ENCODE peak calls at places on chromosomes 3 and 15, in eight cellular contexts. One of them, this sample, is unnamed.

GRCh38 chr3:128081846-128082245 is 29.6 kb downstream of the SEC61A1 start:
- DNase-seq in EL: peak; percentile 68
- DNase-seq in Daoy: no peak
- DNase-seq in ACHN: peak; percentile 92
- DNase-seq in HT1080: peak; percentile 64
- DNase-seq in activated CD8-positive, alpha-beta memory T cell treated with anti-CD3 and anti-CD28 coated beads, Interleukin-2, amount 10 ng/mL, durations not matched to agents 7 days and 5 days: no peak
- DNase-seq in posterior cingulate gyrus: no peak
- DNase-seq in T-helper 9 cell: no peak
- DNase-seq in this sample: no peak

GRCh38 chr3:10524270-10524669 is 18.9 kb upstream of the ATP2B2 start:
- DNase-seq in EL: no peak
- DNase-seq in Daoy: no peak
- DNase-seq in ACHN: no peak
- DNase-seq in HT1080: no peak
- DNase-seq in activated CD8-positive, alpha-beta memory T cell treated with anti-CD3 and anti-CD28 coated beads, Interleukin-2, amount 10 ng/mL, durations not matched to agents 7 days and 5 days: peak; percentile 19
- DNase-seq in posterior cingulate gyrus: no peak
- DNase-seq in T-helper 9 cell: no peak
- DNase-seq in this sample: no peak

GRCh38 chr3:190073264-190073663 is 47.4 kb downstream of the P3H2 start:
- DNase-seq in EL: no peak
- DNase-seq in Daoy: peak; percentile 52
- DNase-seq in ACHN: peak; percentile 80
- DNase-seq in HT1080: no peak
- DNase-seq in activated CD8-positive, alpha-beta memory T cell treated with anti-CD3 and anti-CD28 coated beads, Interleukin-2, amount 10 ng/mL, durations not matched to agents 7 days and 5 days: no peak
- DNase-seq in posterior cingulate gyrus: no peak
- DNase-seq in T-helper 9 cell: no peak
- DNase-seq in this sample: no peak

GRCh38 chr3:64539451-64540196 is 148.2 kb downstream of the ADAMTS9 start:
- DNase-seq in EL: peak; percentile 6
- DNase-seq in Daoy: peak; percentile 11
- DNase-seq in ACHN: no peak
- DNase-seq in HT1080: no peak
- DNase-seq in activated CD8-positive, alpha-beta memory T cell treated with anti-CD3 and anti-CD28 coated beads, Interleukin-2, amount 10 ng/mL, durations not matched to agents 7 days and 5 days: no peak
- DNase-seq in posterior cingulate gyrus: no peak
- DNase-seq in T-helper 9 cell: no peak
- DNase-seq in this sample: no peak

GRCh38 chr3:169657351-169658124 is 6.0 kb downstream of the MECOM start:
- DNase-seq in EL: no peak
- DNase-seq in Daoy: no peak
- DNase-seq in ACHN: no peak
- DNase-seq in HT1080: no peak
- DNase-seq in activated CD8-positive, alpha-beta memory T cell treated with anti-CD3 and anti-CD28 coated beads, Interleukin-2, amount 10 ng/mL, durations not matched to agents 7 days and 5 days: no peak
- DNase-seq in posterior cingulate gyrus: no peak
- DNase-seq in T-helper 9 cell: no peak
- DNase-seq in this sample: no peak

GRCh38 chr15:29924750-29925149 is 102.5 kb upstream of the TJP1 start:
- DNase-seq in EL: peak; percentile 94
- DNase-seq in Daoy: peak; percentile 84
- DNase-seq in ACHN: peak; percentile 92
- DNase-seq in HT1080: peak; percentile 76
- DNase-seq in activated CD8-positive, alpha-beta memory T cell treated with anti-CD3 and anti-CD28 coated beads, Interleukin-2, amount 10 ng/mL, durations not matched to agents 7 days and 5 days: no peak
- DNase-seq in posterior cingulate gyrus: no peak
- DNase-seq in T-helper 9 cell: no peak
- DNase-seq in this sample: no peak

GRCh38 chr15:84840741-84841429 is 23.7 kb downstream of the ALPK3 start:
- DNase-seq in EL: peak; percentile 31
- DNase-seq in Daoy: no peak
- DNase-seq in ACHN: no peak
- DNase-seq in HT1080: peak; percentile 44
- DNase-seq in activated CD8-positive, alpha-beta memory T cell treated with anti-CD3 and anti-CD28 coated beads, Interleukin-2, amount 10 ng/mL, durations not matched to agents 7 days and 5 days: peak; percentile 29
- DNase-seq in posterior cingulate gyrus: no peak
- DNase-seq in T-helper 9 cell: no peak
- DNase-seq in this sample: peak; percentile 80

GRCh38 chr15:88636039-88636438 is 2.8 kb upstream of the ISG20 start:
- DNase-seq in EL: no peak
- DNase-seq in Daoy: no peak
- DNase-seq in ACHN: no peak
- DNase-seq in HT1080: no peak
- DNase-seq in activated CD8-positive, alpha-beta memory T cell treated with anti-CD3 and anti-CD28 coated beads, Interleukin-2, amount 10 ng/mL, durations not matched to agents 7 days and 5 days: peak; percentile 85
- DNase-seq in posterior cingulate gyrus: no peak
- DNase-seq in T-helper 9 cell: peak; percentile 75
- DNase-seq in this sample: no peak

GRCh38 chr3:128504533-128504915 is 11.5 kb upstream of the GATA2 start:
- DNase-seq in EL: no peak
- DNase-seq in Daoy: no peak
- DNase-seq in ACHN: no peak
- DNase-seq in HT1080: no peak
- DNase-seq in activated CD8-positive, alpha-beta memory T cell treated with anti-CD3 and anti-CD28 coated beads, Interleukin-2, amount 10 ng/mL, durations not matched to agents 7 days and 5 days: peak; percentile 22
- DNase-seq in posterior cingulate gyrus: no peak
- DNase-seq in T-helper 9 cell: no peak
- DNase-seq in this sample: no peak

GRCh38 chr15:81263477-81263876 is 60.5 kb downstream of the STARD5 start:
- DNase-seq in EL: no peak
- DNase-seq in Daoy: no peak
- DNase-seq in ACHN: no peak
- DNase-seq in HT1080: no peak
- DNase-seq in activated CD8-positive, alpha-beta memory T cell treated with anti-CD3 and anti-CD28 coated beads, Interleukin-2, amount 10 ng/mL, durations not matched to agents 7 days and 5 days: no peak
- DNase-seq in posterior cingulate gyrus: no peak
- DNase-seq in T-helper 9 cell: no peak
- DNase-seq in this sample: no peak

GRCh38 chr15:41629436-41629835 is 30.8 kb upstream of the MGA start:
- DNase-seq in EL: no peak
- DNase-seq in Daoy: peak; percentile 11
- DNase-seq in ACHN: no peak
- DNase-seq in HT1080: no peak
- DNase-seq in activated CD8-positive, alpha-beta memory T cell treated with anti-CD3 and anti-CD28 coated beads, Interleukin-2, amount 10 ng/mL, durations not matched to agents 7 days and 5 days: no peak
- DNase-seq in posterior cingulate gyrus: no peak
- DNase-seq in T-helper 9 cell: no peak
- DNase-seq in this sample: no peak

GRCh38 chr15:65530318-65531111 is at the start of gene HACD3:
- DNase-seq in EL: peak; percentile 86
- DNase-seq in Daoy: peak; percentile 94
- DNase-seq in ACHN: peak; percentile 84
- DNase-seq in HT1080: peak; percentile 66
- DNase-seq in activated CD8-positive, alpha-beta memory T cell treated with anti-CD3 and anti-CD28 coated beads, Interleukin-2, amount 10 ng/mL, durations not matched to agents 7 days and 5 days: peak; percentile 90
- DNase-seq in posterior cingulate gyrus: peak; percentile 86
- DNase-seq in T-helper 9 cell: peak; percentile 87
- DNase-seq in this sample: peak; percentile 91

GRCh38 chr15:29275855-29276254 is 6.2 kb upstream of the NSMCE3 start:
- DNase-seq in EL: no peak
- DNase-seq in Daoy: no peak
- DNase-seq in ACHN: no peak
- DNase-seq in HT1080: no peak
- DNase-seq in activated CD8-positive, alpha-beta memory T cell treated with anti-CD3 and anti-CD28 coated beads, Interleukin-2, amount 10 ng/mL, durations not matched to agents 7 days and 5 days: no peak
- DNase-seq in posterior cingulate gyrus: no peak
- DNase-seq in T-helper 9 cell: no peak
- DNase-seq in this sample: no peak

GRCh38 chr3:166351461-166351860 is 514.2 kb upstream of the BCHE start:
- DNase-seq in EL: no peak
- DNase-seq in Daoy: no peak
- DNase-seq in ACHN: no peak
- DNase-seq in HT1080: peak; percentile 44
- DNase-seq in activated CD8-positive, alpha-beta memory T cell treated with anti-CD3 and anti-CD28 coated beads, Interleukin-2, amount 10 ng/mL, durations not matched to agents 7 days and 5 days: no peak
- DNase-seq in posterior cingulate gyrus: no peak
- DNase-seq in T-helper 9 cell: no peak
- DNase-seq in this sample: no peak

GRCh38 chr3:194395767-194396527 is 3.1 kb downstream of the GP5 start:
- DNase-seq in EL: no peak
- DNase-seq in Daoy: no peak
- DNase-seq in ACHN: no peak
- DNase-seq in HT1080: no peak
- DNase-seq in activated CD8-positive, alpha-beta memory T cell treated with anti-CD3 and anti-CD28 coated beads, Interleukin-2, amount 10 ng/mL, durations not matched to agents 7 days and 5 days: peak; percentile 58
- DNase-seq in posterior cingulate gyrus: no peak
- DNase-seq in T-helper 9 cell: peak; percentile 13
- DNase-seq in this sample: peak; percentile 47

GRCh38 chr15:60137711-60138396 is 133.7 kb downstream of the FOXB1 start:
- DNase-seq in EL: peak; percentile 75
- DNase-seq in Daoy: peak; percentile 61
- DNase-seq in ACHN: peak; percentile 69
- DNase-seq in HT1080: peak; percentile 86
- DNase-seq in activated CD8-positive, alpha-beta memory T cell treated with anti-CD3 and anti-CD28 coated beads, Interleukin-2, amount 10 ng/mL, durations not matched to agents 7 days and 5 days: no peak
- DNase-seq in posterior cingulate gyrus: no peak
- DNase-seq in T-helper 9 cell: no peak
- DNase-seq in this sample: no peak

GRCh38 chr3:136194409-136195257 is 1.5 kb downstream of the MSL2 start:
- DNase-seq in EL: peak; percentile 32
- DNase-seq in Daoy: peak; percentile 33
- DNase-seq in ACHN: peak; percentile 16
- DNase-seq in HT1080: peak; percentile 41
- DNase-seq in activated CD8-positive, alpha-beta memory T cell treated with anti-CD3 and anti-CD28 coated beads, Interleukin-2, amount 10 ng/mL, durations not matched to agents 7 days and 5 days: peak; percentile 85
- DNase-seq in posterior cingulate gyrus: no peak
- DNase-seq in T-helper 9 cell: peak; percentile 67
- DNase-seq in this sample: no peak

GRCh38 chr3:172065967-172066762 is 26.8 kb downstream of the FNDC3B start:
- DNase-seq in EL: no peak
- DNase-seq in Daoy: peak; percentile 51
- DNase-seq in ACHN: peak; percentile 82
- DNase-seq in HT1080: peak; percentile 56
- DNase-seq in activated CD8-positive, alpha-beta memory T cell treated with anti-CD3 and anti-CD28 coated beads, Interleukin-2, amount 10 ng/mL, durations not matched to agents 7 days and 5 days: no peak
- DNase-seq in posterior cingulate gyrus: no peak
- DNase-seq in T-helper 9 cell: no peak
- DNase-seq in this sample: no peak

This sample was measured in psoas muscle.